ENCODE peak calls at places on chromosome 9, in seven cellular contexts. O, W, B, P, S, F and Q are unnamed samples.

GRCh38 chr9:95731876-95732275 is 143.6 kb upstream of the ERCC6L2 start:
- DNase-seq in O (no peak), W (no peak), B (no peak), P (no peak), S (no peak), F (no peak), Q (no peak)

GRCh38 chr9:130867556-130867955 is 29.1 kb downstream of the QRFP start:
- DNase-seq in O (peak), W (no peak), B (no peak), P (no peak), S (no peak), F (no peak), Q (no peak)

GRCh38 chr9:133761641-133762248 is 23.6 kb upstream of the SARDH start:
- DNase-seq in O (no peak), W (no peak), B (no peak), P (peak), S (no peak), F (no peak), Q (no peak)

GRCh38 chr9:86944974-86945867 is 2.1 kb downstream of the GAS1 start:
- DNase-seq in O (peak), W (peak), B (peak), P (no peak), S (no peak), F (no peak), Q (no peak)

GRCh38 chr9:81445331-81445921 is 243.9 kb downstream of the TLE1 start:
- DNase-seq in O (no peak), W (no peak), B (no peak), P (no peak), S (no peak), F (no peak), Q (no peak)

GRCh38 chr9:106305428-106306133 is 557.4 kb upstream of the ZNF462 start:
- DNase-seq in O (no peak), W (no peak), B (no peak), P (no peak), S (no peak), F (no peak), Q (no peak)

GRCh38 chr9:91905958-91906585 is 44.0 kb downstream of the ROR2 start:
- DNase-seq in O (no peak), W (no peak), B (no peak), P (no peak), S (peak), F (peak), Q (peak)

GRCh38 chr9:125977223-125977622 is 230.1 kb downstream of the PBX3 start:
- DNase-seq in O (no peak), W (no peak), B (no peak), P (no peak), S (no peak), F (no peak), Q (no peak)

GRCh38 chr9:90726215-90726614 is 75.4 kb upstream of the SYK start:
- DNase-seq in O (no peak), W (no peak), B (peak), P (peak), S (no peak), F (no peak), Q (no peak)

GRCh38 chr9:95516736-95517558 is at the start of gene PTCH1:
- DNase-seq in O (peak), W (peak), B (peak), P (peak), S (peak), F (no peak), Q (peak)

GRCh38 chr9:4022435-4023067 is 277.3 kb downstream of the GLIS3 start:
- DNase-seq in O (no peak), W (no peak), B (peak), P (no peak), S (no peak), F (no peak), Q (no peak)

GRCh38 chr9:25472681-25473080 is 205.6 kb downstream of the TUSC1 start:
- DNase-seq in O (no peak), W (no peak), B (no peak), P (no peak), S (no peak), F (no peak), Q (no peak)

GRCh38 chr9:20226345-20226744 is 396.0 kb downstream of the MLLT3 start:
- DNase-seq in O (no peak), W (no peak), B (no peak), P (no peak), S (no peak), F (no peak), Q (no peak)

GRCh38 chr9:130423272-130423671 is 21.5 kb upstream of the ASS1 start:
- DNase-seq in O (no peak), W (peak), B (peak), P (peak), S (peak), F (no peak), Q (no peak)

GRCh38 chr9:71213633-71214032 is 92.2 kb upstream of the TRPM3 start:
- DNase-seq in O (no peak), W (no peak), B (no peak), P (no peak), S (no peak), F (no peak), Q (no peak)

GRCh38 chr9:84002344-84002743 is 21.7 kb downstream of the RMI1 start:
- DNase-seq in O (no peak), W (no peak), B (no peak), P (no peak), S (no peak), F (no peak), Q (no peak)

GRCh38 chr9:20524776-20525175 is 97.5 kb downstream of the MLLT3 start:
- DNase-seq in O (no peak), W (no peak), B (no peak), P (peak), S (no peak), F (no peak), Q (no peak)

GRCh38 chr9:77856615-77857014 is 175.0 kb downstream of the GNAQ start:
- DNase-seq in O (no peak), W (no peak), B (no peak), P (no peak), S (no peak), F (no peak), Q (no peak)

GRCh38 chr9:123036886-123037540 is 3.5 kb downstream of the GPR21 start:
- DNase-seq in O (no peak), W (no peak), B (no peak), P (no peak), S (no peak), F (no peak), Q (no peak)

GRCh38 chr9:130837002-130837511 is 2.0 kb downstream of the ABL1 start:
- DNase-seq in O (no peak), W (no peak), B (peak), P (no peak), S (no peak), F (no peak), Q (no peak)

GRCh38 chr9:132631280-132631679 is 38.5 kb downstream of the DDX31 start:
- DNase-seq in O (no peak), W (no peak), B (no peak), P (no peak), S (no peak), F (no peak), Q (no peak)

GRCh38 chr9:38205279-38205678 is 136.3 kb upstream of the SHB start:
- DNase-seq in O (no peak), W (no peak), B (no peak), P (no peak), S (no peak), F (no peak), Q (no peak)

GRCh38 chr9:132190966-132191365 is 29.1 kb downstream of the NTNG2 start:
- DNase-seq in O (no peak), W (no peak), B (no peak), P (no peak), S (no peak), F (no peak), Q (no peak)

GRCh38 chr9:116697341-116697740 is 10.2 kb downstream of the TRIM32 start:
- DNase-seq in O (no peak), W (no peak), B (no peak), P (no peak), S (no peak), F (no peak), Q (no peak)

GRCh38 chr9:130872912-130873503 is 23.6 kb downstream of the QRFP start:
- DNase-seq in O (peak), W (no peak), B (no peak), P (no peak), S (peak), F (no peak), Q (no peak)

GRCh38 chr9:134677743-134678142 is 36.1 kb downstream of the COL5A1 start:
- DNase-seq in O (no peak), W (no peak), B (no peak), P (no peak), S (no peak), F (peak), Q (no peak)

GRCh38 chr9:994005-994404 is 17.6 kb downstream of the DMRT3 start:
- DNase-seq in O (no peak), W (no peak), B (no peak), P (no peak), S (no peak), F (no peak), Q (no peak)

GRCh38 chr9:106451223-106451622 is 411.7 kb upstream of the ZNF462 start:
- DNase-seq in O (no peak), W (no peak), B (no peak), P (no peak), S (no peak), F (no peak), Q (no peak)

GRCh38 chr9:108956627-108957026 is 22.4 kb downstream of the ABITRAM start:
- DNase-seq in O (no peak), W (no peak), B (no peak), P (no peak), S (no peak), F (no peak), Q (no peak)

GRCh38 chr9:84301851-84302250 is 38.7 kb downstream of the SLC28A3 start:
- DNase-seq in O (no peak), W (no peak), B (no peak), P (no peak), S (no peak), F (no peak), Q (no peak)

GRCh38 chr9:99356512-99356971 is 134.5 kb downstream of the SEC61B start:
- DNase-seq in O (no peak), W (no peak), B (no peak), P (no peak), S (peak), F (peak), Q (no peak)

GRCh38 chr9:34568783-34569182 is 20.7 kb downstream of the CNTFR start:
- DNase-seq in O (no peak), W (no peak), B (peak), P (peak), S (no peak), F (no peak), Q (no peak)

GRCh38 chr9:125372441-125373226 is 111.0 kb downstream of the GAPVD1 start:
- DNase-seq in O (no peak), W (no peak), B (no peak), P (no peak), S (no peak), F (no peak), Q (no peak)

GRCh38 chr9:37373621-37374020 is 48.9 kb upstream of the GRHPR start:
- DNase-seq in O (no peak), W (no peak), B (no peak), P (no peak), S (no peak), F (no peak), Q (no peak)

GRCh38 chr9:91771027-91771426 is 179.0 kb downstream of the ROR2 start:
- DNase-seq in O (no peak), W (peak), B (no peak), P (no peak), S (no peak), F (peak), Q (no peak)

DNA sequence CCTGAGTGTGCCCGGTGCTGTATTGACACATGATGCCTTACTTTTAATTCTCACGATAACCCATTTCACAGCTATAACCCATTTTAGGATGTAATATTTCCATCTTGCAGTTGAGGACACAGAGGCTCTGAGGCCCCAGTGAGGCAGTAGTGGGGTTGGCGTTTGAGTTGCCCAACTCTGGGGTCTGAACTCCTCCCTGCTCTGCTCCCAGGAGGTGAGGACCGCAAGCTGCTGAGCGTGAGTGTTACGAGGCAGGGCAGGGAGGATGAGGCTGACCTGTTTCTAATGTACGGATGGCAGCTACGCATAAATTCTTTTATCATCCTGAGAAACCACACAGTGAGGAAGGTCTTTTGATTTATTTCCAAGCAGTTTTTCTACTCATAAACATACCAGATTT is 11.4 kb downstream of the LRRC8A start:
- DNase-seq in O (no peak), W (no peak), B (no peak), P (no peak), S (no peak), F (no peak), Q (no peak)
- H3K27ac ChIP-seq in O (peak), W (peak), B (peak), P (no peak), S (peak), F (peak), Q (no peak)

DNA sequence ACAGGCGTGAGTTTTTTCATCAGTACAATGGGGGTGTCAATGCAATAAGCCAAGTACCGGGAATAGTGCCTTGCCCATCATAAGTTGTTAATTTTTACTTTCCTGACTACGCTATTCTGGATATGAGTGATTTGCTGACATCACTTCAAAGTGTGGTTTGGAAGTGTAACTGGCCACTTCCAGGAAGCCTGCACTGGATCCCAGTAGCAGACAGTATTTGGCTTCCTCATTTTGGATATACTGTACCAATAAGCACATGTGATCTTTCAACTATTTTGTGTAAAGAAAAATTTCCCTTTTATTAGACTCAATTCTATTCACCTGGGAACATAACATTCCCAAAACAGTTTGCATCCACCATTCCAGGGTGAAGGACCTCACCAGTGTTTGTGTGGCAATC is 417.7 kb upstream of the KLF4 start:
- DNase-seq in O (no peak), W (no peak), B (no peak), P (no peak), S (no peak), F (no peak), Q (no peak)
- TF ChIP-seq CTCF in O (no peak), W (no peak), B (no peak), P (no peak), S (no peak), F (no peak), Q (no peak)

DNA sequence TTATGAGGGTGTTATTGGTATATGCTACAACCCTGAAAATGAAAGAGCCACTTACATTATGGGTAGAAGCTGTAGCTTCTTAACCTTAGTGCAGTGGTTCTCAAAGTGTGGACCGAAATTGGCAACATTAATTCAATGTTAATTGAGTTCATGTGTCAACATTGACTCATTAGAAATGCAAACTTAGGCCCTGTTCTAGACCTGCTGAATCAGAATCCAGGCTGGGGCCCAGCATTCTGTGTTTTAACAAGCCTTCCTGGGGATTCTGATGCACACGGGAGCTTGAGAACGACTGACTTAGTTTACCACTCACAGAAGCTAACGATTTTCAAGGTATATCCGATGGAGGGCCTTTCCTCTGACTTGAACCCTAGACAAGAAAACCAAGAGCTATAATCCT is 7.3 kb downstream of the VLDLR start:
- DNase-seq in O (no peak), W (no peak), B (no peak), P (no peak), S (no peak), F (no peak), Q (no peak)
- H3K27ac ChIP-seq in O (no peak), W (no peak), B (no peak), P (no peak), S (peak), F (no peak), Q (no peak)

GRCh38 chr9:79955300-79955699 is 383.5 kb downstream of the TLE4 start:
- DNase-seq in O (no peak), W (no peak), B (no peak), P (peak), S (no peak), F (no peak), Q (no peak)
- TF ChIP-seq CTCF in O (peak), W (peak), B (peak), P (peak), S (peak), F (peak), Q (no peak)

GRCh38 chr9:127123239-127123935 is 952 bp upstream of the ANGPTL2 start:
- DNase-seq in O (no peak), W (no peak), B (no peak), P (peak), S (no peak), F (no peak), Q (no peak)
- H3K27ac ChIP-seq in O (peak), W (peak), B (peak), P (peak), S (peak), F (peak), Q (no peak)

GRCh38 chr9:120443976-120444375 is 136.0 kb downstream of the CDK5RAP2 start:
- DNase-seq in O (no peak), W (no peak), B (no peak), P (no peak), S (no peak), F (no peak), Q (no peak)

GRCh38 chr9:120442280-120442597 is 137.7 kb downstream of the CDK5RAP2 start:
- DNase-seq in O (no peak), W (no peak), B (no peak), P (no peak), S (no peak), F (no peak), Q (no peak)

GRCh38 chr9:120445974-120446373 is 134.0 kb downstream of the CDK5RAP2 start:
- DNase-seq in O (no peak), W (no peak), B (no peak), P (no peak), S (no peak), F (no peak), Q (no peak)

GRCh38 chr9:120441446-120442279 is 138.3 kb downstream of the CDK5RAP2 start:
- DNase-seq in O (no peak), W (peak), B (no peak), P (no peak), S (no peak), F (no peak), Q (no peak)

DNA sequence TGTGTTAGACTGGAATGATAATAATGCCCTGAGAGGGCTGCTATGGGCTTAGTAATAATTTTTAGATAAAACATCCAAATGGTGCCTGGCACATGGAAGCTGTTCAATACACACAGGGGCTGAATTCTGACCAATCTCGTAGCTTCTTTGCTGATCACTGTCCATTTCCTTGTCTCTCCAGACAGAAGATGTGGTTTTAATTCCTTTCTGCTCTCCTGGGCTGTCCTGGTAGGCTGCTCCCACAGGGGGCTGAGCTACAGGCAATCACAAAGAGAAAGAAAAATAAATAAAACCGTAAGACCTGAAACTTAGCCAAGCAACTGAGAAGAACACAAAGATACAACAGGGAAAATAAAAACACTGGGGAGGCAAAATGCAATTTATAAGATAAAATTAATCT is 136.5 kb downstream of the CDK5RAP2 start:
- DNase-seq in O (no peak), W (no peak), B (no peak), P (no peak), S (no peak), F (no peak), Q (no peak)
- TF ChIP-seq CTCF in O (no peak), W (no peak), B (no peak), P (no peak), S (no peak), F (no peak), Q (no peak)

DNA sequence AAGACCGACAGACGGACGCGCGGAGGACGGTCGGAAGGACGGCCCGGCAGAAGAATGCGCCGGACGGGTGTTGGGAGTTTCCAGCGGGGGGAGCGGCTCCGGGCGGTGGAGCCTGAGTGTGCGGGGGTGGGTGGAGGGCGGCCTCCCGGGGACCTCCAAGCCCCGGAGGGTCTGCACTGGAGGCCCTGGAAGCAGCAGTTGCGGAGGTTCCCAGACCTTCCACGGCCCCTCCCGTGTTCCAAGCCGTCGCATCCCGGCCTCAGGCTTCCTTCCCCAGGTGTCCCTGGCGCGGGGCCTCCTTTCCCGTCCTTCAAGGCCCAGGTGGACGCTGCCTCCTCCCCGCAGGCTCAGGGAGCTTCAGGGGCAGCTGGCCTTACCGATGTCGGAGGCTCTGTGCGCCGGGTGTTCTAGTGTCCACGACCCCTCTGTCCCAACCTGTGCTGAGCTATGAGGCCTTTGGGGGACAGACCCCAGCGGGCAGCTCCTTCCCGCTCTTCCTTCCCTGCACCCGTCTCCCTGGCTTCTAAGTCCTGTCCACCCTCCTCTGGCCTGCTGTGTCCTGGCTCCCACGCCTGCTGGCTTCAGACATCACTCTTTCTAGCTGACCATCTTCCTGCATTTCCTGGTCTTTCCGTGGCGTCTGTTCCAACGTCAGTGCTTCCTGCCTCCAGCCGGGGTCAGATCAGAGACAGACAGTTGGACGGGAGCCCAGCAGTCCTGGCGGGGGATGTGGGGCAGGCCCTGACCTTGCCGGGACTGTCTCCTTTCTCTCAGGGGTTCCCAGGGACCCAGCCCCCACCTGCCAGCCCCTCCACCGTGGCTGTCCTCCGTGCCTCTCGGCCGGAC is 5.6 kb downstream of the NRARP start:
- DNase-seq in O (peak), W (no peak), B (peak), P (no peak), S (peak), F (no peak), Q (no peak)
- H3K27ac ChIP-seq in O (peak), W (no peak), B (no peak), P (no peak), S (peak), F (peak), Q (no peak)